ENCODE peak calls at places on chromosomes 1 and 21, in four cellular contexts. B is H9, Q is mesendoderm, F is IMR-90. S is an unnamed sample.

GRCh38 chr1:93681549-93682412 is at the start of gene BCAR3:
- DNase-seq in F (peak), Q (peak), B (peak), S (peak)

GRCh38 chr1:221758455-221758854 is 16.6 kb upstream of the DUSP10 start:
- DNase-seq in Q (no peak), F (no peak), B (no peak), S (no peak)

GRCh38 chr1:243917177-243917862 is 67.3 kb upstream of the AKT3 start:
- DNase-seq in B (peak), Q (peak), F (peak), S (peak)

GRCh38 chr1:78229344-78229743 is 183.6 kb downstream of the GIPC2 start:
- DNase-seq in Q (no peak), F (peak), B (no peak), S (no peak)

GRCh38 chr1:54404939-54405880 is 984 bp downstream of the SSBP3 start:
- DNase-seq in B (no peak), Q (no peak), F (no peak), S (no peak)

GRCh38 chr1:160124709-160125478 is 9.3 kb downstream of the ATP1A2 start:
- DNase-seq in Q (peak), F (peak), B (no peak), S (no peak)

GRCh38 chr1:222043444-222044292 is 301.8 kb upstream of the DUSP10 start:
- DNase-seq in Q (no peak), F (peak), B (no peak), S (no peak)

GRCh38 chr1:220775238-220775853 is 11.4 kb upstream of the MTARC1 start:
- DNase-seq in B (peak), F (no peak), Q (no peak), S (no peak)

GRCh38 chr1:26112407-26112775 is 767 bp downstream of the PDIK1L start:
- DNase-seq in Q (no peak), F (no peak), B (no peak), S (no peak)

GRCh38 chr1:81617308-81618027 is 183.3 kb upstream of the ADGRL2 start:
- DNase-seq in B (no peak), F (peak), Q (peak), S (no peak)

GRCh38 chr1:200409203-200409760 is 554 bp downstream of the ZNF281 start:
- DNase-seq in B (peak), Q (peak), F (peak), S (no peak)

GRCh38 chr21:30962013-30962412 is 76.3 kb downstream of the KRTAP19-8 start:
- DNase-seq in Q (peak), B (peak), F (no peak), S (no peak)

GRCh38 chr21:36624105-36624504 is 74.8 kb upstream of the SIM2 start:
- DNase-seq in Q (no peak), B (no peak), F (no peak), S (no peak)

GRCh38 chr1:32240140-32240951 is 6.7 kb upstream of the FAM167B start:
- DNase-seq in B (peak), F (peak), Q (peak), S (peak)

GRCh38 chr21:35416866-35417453 is 367.9 kb upstream of the RUNX1 start:
- DNase-seq in Q (no peak), B (no peak), F (no peak), S (no peak)

GRCh38 chr1:198649598-198650338 is 10.9 kb downstream of the PTPRC start:
- DNase-seq in B (no peak), F (no peak), Q (no peak), S (no peak)

GRCh38 chr1:20373286-20373685 is 82.6 kb downstream of the VWA5B1 start:
- DNase-seq in Q (no peak), B (peak), F (no peak), S (no peak)

GRCh38 chr1:9196129-9197040 is 38.2 kb upstream of the H6PD start:
- DNase-seq in F (peak), B (peak), Q (peak), S (no peak)

GRCh38 chr1:178267646-178268094 is 173.8 kb downstream of the RASAL2 start:
- DNase-seq in F (peak), Q (peak), B (peak), S (no peak)

GRCh38 chr1:116503535-116504307 is 67.1 kb downstream of the CD58 start:
- DNase-seq in B (no peak), Q (no peak), F (no peak), S (no peak)

GRCh38 chr1:44371206-44371605 is 16.1 kb upstream of the ERI3 start:
- DNase-seq in B (no peak), F (no peak), Q (no peak), S (no peak)

GRCh38 chr1:89291276-89291675 is 18.6 kb upstream of the GBP5 start:
- DNase-seq in B (no peak), F (no peak), Q (no peak), S (no peak)

GRCh38 chr21:17668479-17668878 is 55.8 kb upstream of the BTG3 start:
- DNase-seq in F (no peak), B (no peak), Q (no peak), S (no peak)

GRCh38 chr1:109466440-109467300 is at the start of gene SYPL2:
- DNase-seq in B (peak), Q (peak), F (peak), S (no peak)

GRCh38 chr1:215201301-215201700 is 118.8 kb downstream of the KCNK2 start:
- DNase-seq in F (no peak), Q (no peak), B (no peak), S (no peak)

GRCh38 chr1:41463516-41463915 is 21.0 kb downstream of the EDN2 start:
- DNase-seq in B (no peak), F (no peak), Q (no peak), S (no peak)

GRCh38 chr1:41464886-41465285 is 19.6 kb downstream of the EDN2 start:
- DNase-seq in F (no peak), Q (no peak), B (no peak), S (no peak)

GRCh38 chr1:41465741-41466140 is 18.7 kb downstream of the EDN2 start:
- DNase-seq in F (no peak), Q (no peak), B (no peak), S (no peak)

GRCh38 chr1:41461790-41462679 is 22.4 kb downstream of the EDN2 start:
- DNase-seq in Q (no peak), F (no peak), B (no peak), S (no peak)

GRCh38 chr1:41462680-41463004 is 21.8 kb downstream of the EDN2 start:
- DNase-seq in Q (no peak), F (no peak), B (no peak), S (no peak)
- H2BK15ac ChIP-seq in Q (no peak), F (no peak), B (no peak), S (no peak)

GRCh38 chr1:205355054-205355453 is 1.7 kb downstream of the KLHDC8A start:
- DNase-seq in F (no peak), B (no peak), Q (no peak), S (no peak)
- H2BK15ac ChIP-seq in F (no peak), B (no peak), Q (no peak), S (no peak)

GRCh38 chr21:44873356-44874239 is at the start of gene PTTG1IP:
- DNase-seq in F (peak), B (peak), Q (peak), S (peak)
- H2BK15ac ChIP-seq in F (peak), B (no peak), Q (no peak), S (peak)

DNA sequence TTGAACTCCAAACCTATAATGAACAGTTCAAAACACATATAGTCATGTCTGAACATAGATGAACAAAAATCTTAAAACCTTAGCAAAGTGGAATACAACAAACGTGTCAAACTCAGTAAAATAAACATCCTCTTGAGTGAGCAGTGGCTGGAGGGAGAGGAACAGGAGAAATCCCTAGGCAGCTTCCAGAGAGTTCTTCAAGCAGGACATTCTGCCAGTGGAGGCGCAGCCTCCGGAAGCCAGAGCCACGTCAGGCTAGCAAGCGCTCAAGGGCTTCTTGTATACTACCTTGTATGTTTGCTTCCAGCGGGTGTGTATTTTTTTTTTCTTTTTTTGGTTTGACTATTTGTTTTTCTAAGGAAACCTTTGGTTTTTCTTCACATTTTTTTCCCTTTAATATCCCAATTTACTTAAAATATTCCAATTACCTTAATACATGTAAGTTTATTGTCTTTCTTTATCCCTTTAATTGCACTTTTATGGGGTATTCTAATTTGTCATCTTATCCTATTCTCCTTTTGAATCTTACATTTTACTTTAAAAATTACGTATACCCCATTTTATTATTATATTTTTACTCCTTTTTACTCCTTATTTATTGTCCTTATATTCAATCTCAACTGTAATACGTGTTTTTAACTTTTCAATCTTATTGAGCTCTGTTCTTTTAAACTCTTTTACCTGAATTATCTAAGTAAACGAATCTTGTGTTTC is 42.0 kb downstream of the COLGALT2 start:
- DNase-seq in B (peak), F (peak), Q (peak), S (no peak)
- H2BK15ac ChIP-seq in B (no peak), F (no peak), Q (no peak), S (no peak)

S was measured in neuronal stem cell.